ENCODE peak calls at places on chromosomes 1 and 21, in four cellular contexts. I is GM20000, A is cardiac muscle cell, U is uterus. L is an unnamed sample.

GRCh38 chr1:22826630-22827580 is 116.3 kb downstream of the EPHB2 start:
- DNase-seq in I (no peak), A (peak), U (peak), L (no peak)

GRCh38 chr1:21289700-21290545 is at the start of gene ECE1:
- DNase-seq in I (peak), A (peak), U (peak), L (peak)

GRCh38 chr21:36459098-36459497 is 20.8 kb downstream of the CLDN14 start:
- DNase-seq in I (no peak), A (no peak), U (no peak), L (no peak)

GRCh38 chr1:163896001-163896400 is 574.2 kb downstream of the NUF2 start:
- DNase-seq in I (no peak), A (no peak), U (no peak), L (no peak)

GRCh38 chr1:91546876-91547275 is 46.2 kb downstream of the CDC7 start:
- DNase-seq in I (no peak), A (no peak), U (no peak), L (no peak)

GRCh38 chr1:239250353-239251035 is 135.9 kb upstream of the CHRM3 start:
- DNase-seq in I (no peak), A (peak), U (no peak), L (no peak)

GRCh38 chr21:42747267-42747701 is 93.9 kb downstream of the PDE9A start:
- DNase-seq in I (no peak), A (no peak), U (no peak), L (no peak)

GRCh38 chr1:34129630-34130029 is 35.4 kb downstream of the CSMD2 start:
- DNase-seq in I (no peak), A (no peak), U (no peak), L (no peak)

GRCh38 chr1:65812065-65812464 is 19.4 kb downstream of the PDE4B start:
- DNase-seq in I (peak), A (no peak), U (no peak), L (peak)

GRCh38 chr1:29145739-29146437 is 22.2 kb upstream of the TMEM200B start:
- DNase-seq in I (no peak), A (no peak), U (no peak), L (no peak)

GRCh38 chr1:16232316-16232710 is 4.7 kb downstream of the CPLANE2 start:
- DNase-seq in I (no peak), A (no peak), U (no peak), L (no peak)

GRCh38 chr1:232553050-232553754 is 76.7 kb downstream of the SIPA1L2 start:
- DNase-seq in I (no peak), A (peak), U (peak), L (no peak)

GRCh38 chr1:36080801-36081200 is 3.1 kb upstream of the TEKT2 start:
- DNase-seq in I (no peak), A (no peak), U (no peak), L (no peak)

GRCh38 chr1:232950919-232951579 is 638 bp downstream of the NTPCR start:
- DNase-seq in I (peak), A (peak), U (no peak), L (peak)

GRCh38 chr1:15950302-15950701 is 25.6 kb downstream of the ZBTB17 start:
- DNase-seq in I (no peak), A (no peak), U (no peak), L (peak)

GRCh38 chr1:156504062-156504813 is 3.7 kb upstream of the MEF2D start:
- DNase-seq in I (no peak), A (no peak), U (no peak), L (no peak)

GRCh38 chr1:156506450-156506849 is 5.9 kb upstream of the MEF2D start:
- DNase-seq in I (no peak), A (no peak), U (no peak), L (no peak)

GRCh38 chr1:156505679-156506298 is 5.2 kb upstream of the MEF2D start:
- DNase-seq in I (no peak), A (no peak), U (no peak), L (no peak)

GRCh38 chr1:156503672-156504055 is 3.1 kb upstream of the MEF2D start:
- DNase-seq in I (no peak), A (no peak), U (no peak), L (no peak)

GRCh38 chr1:156504821-156505678 is 4.5 kb upstream of the MEF2D start:
- DNase-seq in I (peak), A (peak), U (peak), L (peak)
- TF ChIP-seq CTCF in I (no peak), A (no peak), U (peak), L (no peak)

GRCh38 chr1:102937401-102937800 is 170.9 kb downstream of the COL11A1 start:
- DNase-seq in I (no peak), A (no peak), U (no peak), L (no peak)
- TF ChIP-seq CTCF in I (no peak), A (no peak), U (no peak), L (no peak)

GRCh38 chr1:78604643-78605042 is 15.6 kb upstream of the IFI44L start:
- DNase-seq in I (no peak), A (no peak), U (no peak), L (no peak)

GRCh38 chr1:78607334-78607927 is 12.8 kb upstream of the IFI44L start:
- DNase-seq in I (peak), A (peak), U (no peak), L (peak)

GRCh38 chr1:78606274-78606673 is 14.0 kb upstream of the IFI44L start:
- DNase-seq in I (no peak), A (peak), U (no peak), L (no peak)

GRCh38 chr1:78603206-78603605 is 17.0 kb upstream of the IFI44L start:
- DNase-seq in I (no peak), A (no peak), U (no peak), L (no peak)

GRCh38 chr1:78607944-78608343 is 12.3 kb upstream of the IFI44L start:
- DNase-seq in I (no peak), A (no peak), U (no peak), L (no peak)
- TF ChIP-seq CTCF in I (no peak), A (no peak), U (no peak), L (no peak)

GRCh38 chr21:44456915-44457736 is 1.8 kb downstream of the LRRC3 start:
- DNase-seq in I (no peak), A (no peak), U (no peak), L (no peak)

GRCh38 chr21:44454747-44455523 is at the start of gene LRRC3:
- DNase-seq in I (peak), A (peak), U (peak), L (peak)

GRCh38 chr21:44455524-44456206 is 355 bp downstream of the LRRC3 start:
- DNase-seq in I (peak), A (peak), U (no peak), L (peak)

GRCh38 chr21:44454058-44454457 is 1.3 kb upstream of the LRRC3 start:
- DNase-seq in I (no peak), A (no peak), U (no peak), L (no peak)

DNA sequence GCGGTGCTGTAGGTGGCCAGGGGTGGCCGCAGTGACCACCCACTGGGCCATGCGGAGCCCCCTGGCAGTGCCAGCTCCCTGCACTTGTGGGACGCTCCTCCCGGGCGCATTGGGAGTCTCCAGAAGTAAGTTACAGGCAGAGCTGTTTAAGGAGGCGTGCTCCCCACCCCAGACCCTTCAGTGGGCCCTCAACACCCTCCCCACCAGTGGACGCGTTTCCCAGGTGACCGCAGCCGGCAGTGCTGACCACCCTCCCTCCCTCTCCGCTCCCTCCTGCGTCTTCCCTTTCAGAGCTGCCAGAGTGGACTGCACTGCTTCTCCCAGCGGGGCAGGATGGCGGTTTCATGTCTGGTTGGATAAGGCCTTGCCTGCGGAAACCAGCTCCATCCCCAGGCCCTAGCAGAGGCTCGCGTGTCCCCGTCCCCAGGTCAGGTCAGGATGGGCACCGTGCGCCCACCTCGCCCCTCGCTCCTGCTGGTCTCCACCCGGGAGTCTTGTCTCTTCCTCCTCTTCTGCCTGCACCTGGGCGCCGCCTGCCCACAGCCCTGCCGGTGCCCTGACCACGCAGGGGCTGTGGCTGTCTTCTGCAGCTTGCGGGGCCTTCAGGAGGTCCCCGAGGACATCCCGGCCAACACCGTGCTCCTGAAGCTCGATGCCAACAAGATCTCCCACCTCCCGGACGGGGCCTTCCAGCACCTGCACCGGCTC is 1.1 kb downstream of the LRRC3 start:
- DNase-seq in I (no peak), A (no peak), U (no peak), L (no peak)
- TF ChIP-seq CTCF in I (no peak), A (no peak), U (no peak), L (no peak)

DNA sequence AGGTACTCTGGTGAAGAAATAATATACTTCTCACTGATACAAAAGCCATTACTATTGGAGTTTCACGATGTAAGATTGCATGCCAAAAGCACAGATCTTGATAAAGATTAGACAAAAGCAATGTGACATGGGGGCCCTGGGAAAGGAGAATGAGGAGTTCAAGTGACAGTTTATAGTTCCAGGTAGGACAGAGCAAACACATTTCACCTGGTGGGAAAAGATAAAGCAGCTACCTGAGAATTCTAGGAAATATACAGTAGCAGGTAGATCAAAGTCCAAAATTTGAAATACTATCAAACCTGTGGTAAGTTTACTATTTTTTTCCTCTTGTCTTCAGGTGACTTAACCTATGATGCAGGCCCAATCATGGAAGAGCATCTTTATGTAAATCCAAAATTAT is 8.0 kb downstream of the OR2G3 start:
- DNase-seq in I (no peak), A (no peak), U (no peak), L (no peak)
- TF ChIP-seq CTCF in I (no peak), A (no peak), U (no peak), L (no peak)

L was measured in GM10248.